ENCODE peak calls at places on chromosomes 16 and 17, in seven cellular contexts. One of them, this sample, is unnamed.
A peak's percentile ranks its signal among the peaks of the same experiment; 100 is the strongest.

GRCh38 chr17:63140255-63140654 is 174.2 kb downstream of the TANC2 start:
- DNase-seq in choroid plexus epithelial cell: peak; percentile 77
- DNase-seq in MM.1S: peak; percentile 88
- DNase-seq in neural progenitor cell: no peak
- DNase-seq in fibroblast of lung: no peak
- DNase-seq in adrenal gland: peak; percentile 31
- DNase-seq in cardiac fibroblast: peak; percentile 20
- DNase-seq in this sample: peak; percentile 15

GRCh38 chr17:45743626-45744326 is 40.3 kb upstream of the CRHR1 start:
- DNase-seq in fibroblast of lung: no peak
- DNase-seq in adrenal gland: no peak
- DNase-seq in cardiac fibroblast: no peak
- DNase-seq in choroid plexus epithelial cell: no peak
- DNase-seq in neural progenitor cell: no peak
- DNase-seq in MM.1S: no peak
- DNase-seq in this sample: no peak

GRCh38 chr17:73826181-73826871 is 182.1 kb upstream of the SDK2 start:
- DNase-seq in choroid plexus epithelial cell: no peak
- DNase-seq in neural progenitor cell: no peak
- DNase-seq in MM.1S: no peak
- DNase-seq in fibroblast of lung: no peak
- DNase-seq in cardiac fibroblast: no peak
- DNase-seq in adrenal gland: no peak
- DNase-seq in this sample: no peak

GRCh38 chr16:54331241-54332002 is 44.8 kb upstream of the IRX3 start:
- DNase-seq in fibroblast of lung: no peak
- DNase-seq in MM.1S: no peak
- DNase-seq in neural progenitor cell: peak; percentile 74
- DNase-seq in adrenal gland: no peak
- DNase-seq in choroid plexus epithelial cell: no peak
- DNase-seq in cardiac fibroblast: no peak
- DNase-seq in this sample: no peak

GRCh38 chr16:78655481-78656114 is 556.1 kb downstream of the WWOX start:
- DNase-seq in cardiac fibroblast: no peak
- DNase-seq in MM.1S: no peak
- DNase-seq in adrenal gland: no peak
- DNase-seq in choroid plexus epithelial cell: no peak
- DNase-seq in fibroblast of lung: no peak
- DNase-seq in neural progenitor cell: no peak
- DNase-seq in this sample: no peak

GRCh38 chr17:75159196-75160031 is 5.1 kb upstream of the JPT1 start:
- DNase-seq in choroid plexus epithelial cell: peak; percentile 69
- DNase-seq in fibroblast of lung: peak; percentile 78
- DNase-seq in neural progenitor cell: no peak
- DNase-seq in MM.1S: no peak
- DNase-seq in cardiac fibroblast: no peak
- DNase-seq in adrenal gland: peak; percentile 46
- DNase-seq in this sample: no peak

GRCh38 chr17:49516190-49516589 is 21.1 kb downstream of the NGFR start:
- DNase-seq in MM.1S: no peak
- DNase-seq in fibroblast of lung: no peak
- DNase-seq in adrenal gland: no peak
- DNase-seq in neural progenitor cell: no peak
- DNase-seq in cardiac fibroblast: peak; percentile 55
- DNase-seq in choroid plexus epithelial cell: peak; percentile 72
- DNase-seq in this sample: no peak

GRCh38 chr17:62592305-62593099 is 35.0 kb upstream of the MRC2 start:
- DNase-seq in MM.1S: no peak
- DNase-seq in cardiac fibroblast: no peak
- DNase-seq in fibroblast of lung: peak; percentile 24
- DNase-seq in neural progenitor cell: no peak
- DNase-seq in adrenal gland: no peak
- DNase-seq in choroid plexus epithelial cell: peak; percentile 83
- DNase-seq in this sample: no peak

GRCh38 chr16:380837-381787 is 666 bp downstream of the PGAP6 start:
- DNase-seq in adrenal gland: peak; percentile 54
- DNase-seq in MM.1S: no peak
- DNase-seq in cardiac fibroblast: no peak
- DNase-seq in neural progenitor cell: peak; percentile 57
- DNase-seq in choroid plexus epithelial cell: no peak
- DNase-seq in fibroblast of lung: no peak
- DNase-seq in this sample: no peak

GRCh38 chr17:3888343-3889171 is 4.3 kb downstream of the CAMKK1 start:
- DNase-seq in adrenal gland: peak; percentile 53
- DNase-seq in cardiac fibroblast: peak; percentile 96
- DNase-seq in fibroblast of lung: peak; percentile 94
- DNase-seq in MM.1S: no peak
- DNase-seq in neural progenitor cell: peak; percentile 68
- DNase-seq in choroid plexus epithelial cell: peak; percentile 90
- DNase-seq in this sample: no peak

GRCh38 chr17:38728290-38728831 is 1.8 kb upstream of the CISD3 start:
- DNase-seq in choroid plexus epithelial cell: no peak
- DNase-seq in cardiac fibroblast: no peak
- DNase-seq in neural progenitor cell: no peak
- DNase-seq in fibroblast of lung: no peak
- DNase-seq in adrenal gland: no peak
- DNase-seq in MM.1S: peak; percentile 10
- DNase-seq in this sample: no peak

DNA sequence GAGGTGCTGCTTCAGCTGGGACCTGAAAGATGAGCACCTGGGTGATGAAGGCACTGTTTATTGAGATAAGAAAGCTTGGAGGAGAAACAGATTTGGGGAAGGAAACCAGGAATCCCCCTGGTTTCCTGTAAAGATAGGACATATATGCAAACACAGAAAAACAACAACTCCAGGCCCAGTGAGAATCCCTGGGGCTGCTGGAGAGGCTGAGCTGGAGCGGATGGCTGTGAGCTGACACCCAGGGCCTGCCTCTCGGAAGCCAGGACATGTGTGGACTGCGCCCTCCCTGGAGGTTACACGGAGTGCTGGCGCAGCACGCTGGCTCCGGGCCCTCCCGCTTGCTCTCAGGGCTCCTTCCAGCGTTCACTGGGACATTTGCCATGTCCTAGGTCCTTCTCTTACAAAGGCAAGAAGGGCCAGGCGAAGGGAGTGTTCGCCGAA is 57.5 kb downstream of the CYB5B start:
- DNase-seq in MM.1S: no peak
- DNase-seq in adrenal gland: peak; percentile 91
- DNase-seq in neural progenitor cell: no peak
- DNase-seq in fibroblast of lung: peak; percentile 57
- DNase-seq in choroid plexus epithelial cell: peak; percentile 63
- DNase-seq in cardiac fibroblast: peak; percentile 92
- DNase-seq in this sample: no peak
- TF ChIP-seq CTCF in MM.1S: no peak
- TF ChIP-seq CTCF in adrenal gland: no peak
- TF ChIP-seq CTCF in neural progenitor cell: no peak
- TF ChIP-seq CTCF in fibroblast of lung: peak; percentile 16
- TF ChIP-seq CTCF in choroid plexus epithelial cell: no peak
- TF ChIP-seq CTCF in cardiac fibroblast: peak; percentile 18
- TF ChIP-seq CTCF in this sample: no peak

DNA sequence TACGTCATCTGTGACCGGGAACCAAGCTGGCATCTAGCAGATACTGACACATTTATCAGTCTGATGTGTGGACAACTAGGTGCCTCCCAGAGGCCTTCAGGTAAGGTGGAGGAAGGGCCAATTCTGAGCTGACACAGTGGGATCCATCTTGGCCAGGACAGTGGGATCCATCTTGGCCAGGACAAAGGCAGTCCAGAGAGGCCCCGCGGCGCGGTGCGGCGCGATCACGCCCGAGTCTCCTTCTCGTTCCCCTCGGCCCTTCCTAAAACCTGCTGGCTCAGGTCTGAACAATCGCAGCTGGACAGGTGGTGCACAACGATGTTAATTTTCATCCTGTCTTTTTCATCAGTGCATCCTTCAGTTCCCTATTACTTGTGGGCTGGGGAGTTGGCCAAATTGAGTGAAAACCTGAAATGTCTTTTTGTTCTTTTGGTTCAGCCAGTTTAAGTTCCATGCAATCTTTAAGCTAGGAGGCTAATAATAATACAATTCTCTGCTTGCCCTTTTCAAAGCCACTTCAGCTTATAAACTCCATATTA is 486 bp upstream of the WSB1 start:
- DNase-seq in fibroblast of lung: no peak
- DNase-seq in neural progenitor cell: peak; percentile 16
- DNase-seq in choroid plexus epithelial cell: no peak
- DNase-seq in MM.1S: no peak
- DNase-seq in adrenal gland: no peak
- DNase-seq in cardiac fibroblast: no peak
- DNase-seq in this sample: no peak
- H3K4me3 ChIP-seq in fibroblast of lung: peak overlapping the region; percentile 7
- H3K4me3 ChIP-seq in neural progenitor cell: peak overlapping the region; percentile 89
- H3K4me3 ChIP-seq in choroid plexus epithelial cell: peak overlapping the region; percentile 20
- H3K4me3 ChIP-seq in MM.1S: peak overlapping the region; percentile 99
- H3K4me3 ChIP-seq in adrenal gland: peak overlapping the region; percentile 84
- H3K4me3 ChIP-seq in cardiac fibroblast: no peak overlapping the region
- H3K4me3 ChIP-seq in this sample: peak overlapping the region; percentile 98

GRCh38 chr17:6853764-6854442 is 22.4 kb upstream of the TEKT1 start:
- DNase-seq in choroid plexus epithelial cell: peak; percentile 4
- DNase-seq in adrenal gland: no peak
- DNase-seq in cardiac fibroblast: no peak
- DNase-seq in fibroblast of lung: no peak
- DNase-seq in MM.1S: peak; percentile 83
- DNase-seq in neural progenitor cell: peak; percentile 52
- DNase-seq in this sample: no peak
- TF ChIP-seq CTCF in choroid plexus epithelial cell: peak; percentile 38
- TF ChIP-seq CTCF in adrenal gland: no peak
- TF ChIP-seq CTCF in cardiac fibroblast: peak; percentile 27
- TF ChIP-seq CTCF in fibroblast of lung: no peak
- TF ChIP-seq CTCF in MM.1S: peak; percentile 60
- TF ChIP-seq CTCF in neural progenitor cell: peak; percentile 54
- TF ChIP-seq CTCF in this sample: peak; percentile 61

GRCh38 chr16:86806838-86807351 is 228.5 kb downstream of the FOXL1 start:
- DNase-seq in adrenal gland: no peak
- DNase-seq in MM.1S: no peak
- DNase-seq in fibroblast of lung: peak; percentile 51
- DNase-seq in cardiac fibroblast: no peak
- DNase-seq in choroid plexus epithelial cell: no peak
- DNase-seq in neural progenitor cell: peak; percentile 49
- DNase-seq in this sample: no peak
- H3K4me3 ChIP-seq in adrenal gland: no peak overlapping the region
- H3K4me3 ChIP-seq in MM.1S: no peak overlapping the region
- H3K4me3 ChIP-seq in fibroblast of lung: no peak overlapping the region
- H3K4me3 ChIP-seq in cardiac fibroblast: no peak overlapping the region
- H3K4me3 ChIP-seq in choroid plexus epithelial cell: no peak overlapping the region
- H3K4me3 ChIP-seq in neural progenitor cell: peak overlapping the region; percentile 16
- H3K4me3 ChIP-seq in this sample: no peak overlapping the region

GRCh38 chr16:82010649-82011048 is 621 bp downstream of the SDR42E1 start:
- DNase-seq in adrenal gland: no peak
- DNase-seq in MM.1S: peak; percentile 14
- DNase-seq in neural progenitor cell: no peak
- DNase-seq in choroid plexus epithelial cell: no peak
- DNase-seq in fibroblast of lung: no peak
- DNase-seq in cardiac fibroblast: no peak
- DNase-seq in this sample: no peak

GRCh38 chr16:82020051-82020450 is 8.8 kb upstream of the SDR42E1 start:
- DNase-seq in cardiac fibroblast: no peak
- DNase-seq in adrenal gland: no peak
- DNase-seq in fibroblast of lung: no peak
- DNase-seq in choroid plexus epithelial cell: no peak
- DNase-seq in MM.1S: no peak
- DNase-seq in neural progenitor cell: no peak
- DNase-seq in this sample: no peak

GRCh38 chr16:82011199-82011641 is at the start of gene SDR42E1:
- DNase-seq in neural progenitor cell: no peak
- DNase-seq in fibroblast of lung: peak; percentile 10
- DNase-seq in adrenal gland: no peak
- DNase-seq in choroid plexus epithelial cell: peak; percentile 10
- DNase-seq in MM.1S: peak; percentile 78
- DNase-seq in cardiac fibroblast: no peak
- DNase-seq in this sample: peak; percentile 58

GRCh38 chr16:82016964-82017363 is 5.7 kb upstream of the SDR42E1 start:
- DNase-seq in neural progenitor cell: no peak
- DNase-seq in cardiac fibroblast: peak; percentile 33
- DNase-seq in choroid plexus epithelial cell: peak; percentile 75
- DNase-seq in adrenal gland: no peak
- DNase-seq in fibroblast of lung: peak; percentile 13
- DNase-seq in MM.1S: no peak
- DNase-seq in this sample: no peak

DNA sequence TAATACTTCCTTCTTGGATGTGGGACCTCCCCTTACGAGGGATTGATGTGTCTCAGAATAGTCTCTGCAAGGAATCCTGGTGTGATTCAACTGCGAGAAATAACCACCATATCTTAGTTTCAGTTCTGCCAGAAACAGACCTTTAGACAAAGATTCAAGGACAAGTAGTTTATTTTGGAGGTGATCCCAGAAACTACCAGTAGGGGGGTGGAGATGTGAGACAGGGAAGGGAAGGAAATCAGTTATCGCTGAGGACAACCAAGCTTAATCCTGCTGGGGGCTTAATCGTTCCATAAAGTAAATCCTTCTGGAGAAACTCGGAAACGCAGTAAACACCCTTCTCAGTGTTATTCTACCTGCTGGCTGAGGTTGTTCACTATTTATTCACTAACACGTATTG is 5.0 kb upstream of the SDR42E1 start:
- DNase-seq in neural progenitor cell: no peak
- DNase-seq in MM.1S: peak; percentile 11
- DNase-seq in fibroblast of lung: peak; percentile 60
- DNase-seq in adrenal gland: no peak
- DNase-seq in choroid plexus epithelial cell: peak; percentile 84
- DNase-seq in cardiac fibroblast: peak; percentile 23
- DNase-seq in this sample: no peak
- TF ChIP-seq CTCF in neural progenitor cell: peak; percentile 51
- TF ChIP-seq CTCF in MM.1S: peak; percentile 33
- TF ChIP-seq CTCF in fibroblast of lung: no peak
- TF ChIP-seq CTCF in adrenal gland: peak; percentile 33
- TF ChIP-seq CTCF in choroid plexus epithelial cell: peak; percentile 66
- TF ChIP-seq CTCF in cardiac fibroblast: peak; percentile 47
- TF ChIP-seq CTCF in this sample: peak; percentile 18